ENCODE peak calls at places on chromosomes 5 and 9, in four cellular contexts. C, D, R and B are unnamed samples.
A peak's percentile ranks its signal among the peaks of the same experiment; 100 is the strongest.

GRCh38 chr9:113772121-113772885 is 103.8 kb upstream of the ZNF618 start:
- DNase-seq in C (no peak), D (no peak), R (no peak), B (no peak)

GRCh38 chr5:136067422-136067821 is 38.6 kb downstream of the TGFBI start:
- DNase-seq in C (no peak), D (no peak), R (no peak), B (no peak)

GRCh38 chr9:211557-211956 is 3.1 kb upstream of the DOCK8 start:
- DNase-seq in C (no peak), D (no peak), R (no peak), B (no peak)

GRCh38 chr5:129438322-129438721 is 21.8 kb upstream of the ADAMTS19 start:
- DNase-seq in C (no peak), D (no peak), R (no peak), B (no peak)

GRCh38 chr9:97475079-97475478 is 26.4 kb upstream of the TMOD1 start:
- DNase-seq in C (no peak), D (no peak), R (no peak), B (no peak)

GRCh38 chr9:76730795-76731194 is 33.4 kb upstream of the PCA3 start:
- DNase-seq in C (no peak), D (no peak), R (no peak), B (no peak)

GRCh38 chr5:124156408-124157027 is 589.9 kb downstream of the ZNF608 start:
- DNase-seq in C (no peak), D (no peak), R (no peak), B (no peak)

GRCh38 chr9:89379508-89380115 is 61.3 kb downstream of the SECISBP2 start:
- DNase-seq in C (no peak), D (no peak), R (no peak), B (peak; percentile 42)

GRCh38 chr9:130414910-130415746 is 29.6 kb upstream of the ASS1 start:
- DNase-seq in C (no peak), D (no peak), R (no peak), B (no peak)

GRCh38 chr5:38845555-38846378 is at the start of gene OSMR:
- DNase-seq in C (peak; percentile 19), D (no peak), R (no peak), B (peak; percentile 49)

GRCh38 chr5:135343417-135343816 is 55.6 kb downstream of the MACROH2A1 start:
- DNase-seq in C (no peak), D (no peak), R (no peak), B (no peak)

GRCh38 chr9:136082496-136083361 is 12.4 kb downstream of the NACC2 start:
- DNase-seq in C (no peak), D (no peak), R (no peak), B (no peak)

GRCh38 chr5:37838152-37838932 is 1.5 kb downstream of the GDNF start:
- DNase-seq in C (no peak), D (no peak), R (peak; percentile 29), B (no peak)

GRCh38 chr5:175800656-175801081 is 70.7 kb upstream of the CPLX2 start:
- DNase-seq in C (peak; percentile 18), D (no peak), R (no peak), B (no peak)

GRCh38 chr5:115398726-115399125 is 102.3 kb upstream of the CCDC112 start:
- DNase-seq in C (no peak), D (no peak), R (no peak), B (no peak)

GRCh38 chr5:133343196-133343595 is 269.1 kb downstream of the FSTL4 start:
- DNase-seq in C (no peak), D (no peak), R (no peak), B (no peak)

GRCh38 chr5:74766348-74766886 is 500 bp downstream of the GFM2 start:
- DNase-seq in C (no peak), D (peak; percentile 13), R (peak; percentile 8), B (peak; percentile 47)